ENCODE peak calls at places on chromosome 21, in five cellular contexts. One of them, this sample, is unnamed. For H3K27me3, the result is how much of the 10 kb centered on the place peaks cover.

GRCh38 chr21:14548751-14549150 is 2.6 kb upstream of the SAMSN1 start:
- DNase-seq in HCT116: no peak
- DNase-seq in ovary: no peak
- DNase-seq in cardiac muscle cell: no peak
- DNase-seq in CD8-positive, alpha-beta T cell: no peak
- DNase-seq in this sample: peak

GRCh38 chr21:46052703-46053651 is 44.9 kb upstream of the COL6A2 start:
- DNase-seq in cardiac muscle cell: no peak
- DNase-seq in HCT116: peak
- DNase-seq in CD8-positive, alpha-beta T cell: no peak
- DNase-seq in ovary: peak
- DNase-seq in this sample: no peak

GRCh38 chr21:16117851-16118592 is 388.2 kb downstream of the USP25 start:
- DNase-seq in HCT116: no peak
- DNase-seq in ovary: no peak
- DNase-seq in cardiac muscle cell: no peak
- DNase-seq in CD8-positive, alpha-beta T cell: no peak
- DNase-seq in this sample: peak

GRCh38 chr21:43824883-43825609 is 35.7 kb downstream of the RRP1 start:
- DNase-seq in CD8-positive, alpha-beta T cell: no peak
- DNase-seq in HCT116: no peak
- DNase-seq in cardiac muscle cell: no peak
- DNase-seq in ovary: no peak
- DNase-seq in this sample: no peak

GRCh38 chr21:21034046-21034445 is 35.8 kb downstream of the NCAM2 start:
- DNase-seq in cardiac muscle cell: no peak
- DNase-seq in CD8-positive, alpha-beta T cell: no peak
- DNase-seq in ovary: no peak
- DNase-seq in HCT116: no peak
- DNase-seq in this sample: no peak

GRCh38 chr21:37182222-37182621 is 84.9 kb downstream of the VPS26C start:
- DNase-seq in CD8-positive, alpha-beta T cell: no peak
- DNase-seq in ovary: no peak
- DNase-seq in cardiac muscle cell: no peak
- DNase-seq in HCT116: no peak
- DNase-seq in this sample: no peak

GRCh38 chr21:44087426-44088400 is 19.5 kb upstream of the PWP2 start:
- DNase-seq in HCT116: no peak
- DNase-seq in ovary: no peak
- DNase-seq in cardiac muscle cell: no peak
- DNase-seq in CD8-positive, alpha-beta T cell: no peak
- DNase-seq in this sample: no peak

GRCh38 chr21:39775816-39776215 is 30.8 kb downstream of the IGSF5 start:
- DNase-seq in ovary: no peak
- DNase-seq in CD8-positive, alpha-beta T cell: no peak
- DNase-seq in HCT116: no peak
- DNase-seq in cardiac muscle cell: no peak
- DNase-seq in this sample: no peak

GRCh38 chr21:46619846-46620245 is 15.0 kb upstream of the S100B start:
- DNase-seq in cardiac muscle cell: no peak
- DNase-seq in ovary: no peak
- DNase-seq in CD8-positive, alpha-beta T cell: no peak
- DNase-seq in HCT116: no peak
- DNase-seq in this sample: no peak

GRCh38 chr21:21631961-21632360 is 633.8 kb downstream of the NCAM2 start:
- DNase-seq in ovary: no peak
- DNase-seq in CD8-positive, alpha-beta T cell: no peak
- DNase-seq in cardiac muscle cell: no peak
- DNase-seq in HCT116: no peak
- DNase-seq in this sample: no peak

GRCh38 chr21:16409341-16409740 is 679.6 kb downstream of the USP25 start:
- DNase-seq in HCT116: no peak
- DNase-seq in cardiac muscle cell: no peak
- DNase-seq in ovary: no peak
- DNase-seq in CD8-positive, alpha-beta T cell: no peak
- DNase-seq in this sample: no peak

GRCh38 chr21:31193761-31194160 is 150.3 kb downstream of the TIAM1 start:
- DNase-seq in cardiac muscle cell: no peak
- DNase-seq in CD8-positive, alpha-beta T cell: no peak
- DNase-seq in HCT116: no peak
- DNase-seq in ovary: no peak
- DNase-seq in this sample: no peak

GRCh38 chr21:46124083-46124925 is 26.4 kb downstream of the COL6A2 start:
- DNase-seq in cardiac muscle cell: no peak
- DNase-seq in HCT116: no peak
- DNase-seq in CD8-positive, alpha-beta T cell: no peak
- DNase-seq in ovary: peak
- DNase-seq in this sample: no peak

GRCh38 chr21:43984905-43985689 is 27.0 kb upstream of the TRAPPC10 start:
- DNase-seq in HCT116: no peak
- DNase-seq in cardiac muscle cell: no peak
- DNase-seq in CD8-positive, alpha-beta T cell: no peak
- DNase-seq in ovary: no peak
- DNase-seq in this sample: no peak

GRCh38 chr21:34200288-34200905 is 127.0 kb downstream of the MRPS6 start:
- DNase-seq in ovary: no peak
- DNase-seq in cardiac muscle cell: no peak
- DNase-seq in HCT116: no peak
- DNase-seq in CD8-positive, alpha-beta T cell: no peak
- DNase-seq in this sample: no peak

GRCh38 chr21:46655230-46655629 is 19.8 kb downstream of the PRMT2 start:
- DNase-seq in ovary: no peak
- DNase-seq in HCT116: no peak
- DNase-seq in CD8-positive, alpha-beta T cell: no peak
- DNase-seq in cardiac muscle cell: no peak
- DNase-seq in this sample: no peak

GRCh38 chr21:45580576-45581321 is 38.5 kb upstream of the SLC19A1 start:
- DNase-seq in cardiac muscle cell: no peak
- DNase-seq in CD8-positive, alpha-beta T cell: no peak
- DNase-seq in HCT116: no peak
- DNase-seq in ovary: peak
- DNase-seq in this sample: no peak

GRCh38 chr21:21921410-21922232 is 923.4 kb downstream of the NCAM2 start:
- DNase-seq in CD8-positive, alpha-beta T cell: no peak
- DNase-seq in ovary: no peak
- DNase-seq in cardiac muscle cell: peak
- DNase-seq in HCT116: no peak
- DNase-seq in this sample: peak

GRCh38 chr21:21188513-21189188 is 190.4 kb downstream of the NCAM2 start:
- DNase-seq in CD8-positive, alpha-beta T cell: no peak
- DNase-seq in cardiac muscle cell: no peak
- DNase-seq in ovary: no peak
- DNase-seq in HCT116: no peak
- DNase-seq in this sample: no peak

GRCh38 chr21:15018382-15018781 is 46.4 kb downstream of the NRIP1 start:
- DNase-seq in CD8-positive, alpha-beta T cell: no peak
- DNase-seq in HCT116: no peak
- DNase-seq in ovary: no peak
- DNase-seq in cardiac muscle cell: no peak
- DNase-seq in this sample: no peak

GRCh38 chr21:44949161-44950015 is 9.6 kb downstream of the SLX9 start:
- DNase-seq in CD8-positive, alpha-beta T cell: peak
- DNase-seq in cardiac muscle cell: peak
- DNase-seq in ovary: peak
- DNase-seq in HCT116: peak
- DNase-seq in this sample: peak

GRCh38 chr21:32520885-32521735 is 64.2 kb downstream of the TCP10L start:
- DNase-seq in HCT116: no peak
- DNase-seq in ovary: peak
- DNase-seq in CD8-positive, alpha-beta T cell: no peak
- DNase-seq in cardiac muscle cell: no peak
- DNase-seq in this sample: peak

GRCh38 chr21:43971201-43971991 is 40.7 kb upstream of the TRAPPC10 start:
- DNase-seq in HCT116: no peak
- DNase-seq in ovary: no peak
- DNase-seq in cardiac muscle cell: no peak
- DNase-seq in CD8-positive, alpha-beta T cell: no peak
- DNase-seq in this sample: no peak

GRCh38 chr21:44708213-44708865 is 3.0 kb downstream of the TSPEAR start:
- DNase-seq in ovary: peak
- DNase-seq in CD8-positive, alpha-beta T cell: no peak
- DNase-seq in cardiac muscle cell: no peak
- DNase-seq in HCT116: no peak
- DNase-seq in this sample: no peak

GRCh38 chr21:45482899-45483821 is 59.1 kb downstream of the SLC19A1 start:
- DNase-seq in cardiac muscle cell: no peak
- DNase-seq in CD8-positive, alpha-beta T cell: peak
- DNase-seq in ovary: no peak
- DNase-seq in HCT116: no peak
- DNase-seq in this sample: no peak

GRCh38 chr21:15976807-15977206 is 247.0 kb downstream of the USP25 start:
- DNase-seq in ovary: no peak
- DNase-seq in cardiac muscle cell: peak
- DNase-seq in HCT116: no peak
- DNase-seq in CD8-positive, alpha-beta T cell: no peak
- DNase-seq in this sample: no peak

GRCh38 chr21:45336870-45337269 is 49.2 kb upstream of the POFUT2 start:
- DNase-seq in cardiac muscle cell: no peak
- DNase-seq in HCT116: no peak
- DNase-seq in CD8-positive, alpha-beta T cell: no peak
- DNase-seq in ovary: peak
- DNase-seq in this sample: no peak

GRCh38 chr21:38990424-38990794 is 184.7 kb downstream of the ETS2 start:
- DNase-seq in ovary: no peak
- DNase-seq in HCT116: no peak
- DNase-seq in CD8-positive, alpha-beta T cell: no peak
- DNase-seq in cardiac muscle cell: no peak
- DNase-seq in this sample: no peak

GRCh38 chr21:44802396-44803153 is 955 bp upstream of the UBE2G2 start:
- DNase-seq in cardiac muscle cell: peak
- DNase-seq in HCT116: no peak
- DNase-seq in ovary: no peak
- DNase-seq in CD8-positive, alpha-beta T cell: no peak
- DNase-seq in this sample: no peak

GRCh38 chr21:25931791-25932190 is 197.0 kb downstream of the GABPA start:
- DNase-seq in HCT116: no peak
- DNase-seq in ovary: no peak
- DNase-seq in CD8-positive, alpha-beta T cell: no peak
- DNase-seq in cardiac muscle cell: no peak
- DNase-seq in this sample: no peak

GRCh38 chr21:25927195-25927880 is 192.6 kb downstream of the GABPA start:
- DNase-seq in cardiac muscle cell: peak
- DNase-seq in ovary: no peak
- DNase-seq in HCT116: no peak
- DNase-seq in CD8-positive, alpha-beta T cell: no peak
- DNase-seq in this sample: no peak

GRCh38 chr21:25934130-25934529 is 199.4 kb downstream of the GABPA start:
- DNase-seq in ovary: no peak
- DNase-seq in cardiac muscle cell: no peak
- DNase-seq in HCT116: no peak
- DNase-seq in CD8-positive, alpha-beta T cell: no peak
- DNase-seq in this sample: peak

GRCh38 chr21:25925936-25926335 is 191.2 kb downstream of the GABPA start:
- DNase-seq in CD8-positive, alpha-beta T cell: no peak
- DNase-seq in ovary: no peak
- DNase-seq in cardiac muscle cell: no peak
- DNase-seq in HCT116: no peak
- DNase-seq in this sample: no peak

GRCh38 chr21:25929859-25930520 is 195.2 kb downstream of the GABPA start:
- DNase-seq in cardiac muscle cell: no peak
- DNase-seq in ovary: no peak
- DNase-seq in HCT116: no peak
- DNase-seq in CD8-positive, alpha-beta T cell: no peak
- DNase-seq in this sample: peak
- TF ChIP-seq CTCF in cardiac muscle cell: peak
- TF ChIP-seq CTCF in ovary: no peak
- TF ChIP-seq CTCF in HCT116: no peak
- TF ChIP-seq CTCF in CD8-positive, alpha-beta T cell: no peak
- TF ChIP-seq CTCF in this sample: peak

GRCh38 chr21:41733951-41734689 is 32.7 kb downstream of the RIPK4 start:
- DNase-seq in ovary: no peak
- DNase-seq in cardiac muscle cell: no peak
- DNase-seq in CD8-positive, alpha-beta T cell: no peak
- DNase-seq in HCT116: no peak
- DNase-seq in this sample: no peak
- H3K4me3 ChIP-seq in ovary: no peak
- H3K4me3 ChIP-seq in cardiac muscle cell: no peak
- H3K4me3 ChIP-seq in CD8-positive, alpha-beta T cell: no peak
- H3K4me3 ChIP-seq in HCT116: no peak
- H3K4me3 ChIP-seq in this sample: no peak

DNA sequence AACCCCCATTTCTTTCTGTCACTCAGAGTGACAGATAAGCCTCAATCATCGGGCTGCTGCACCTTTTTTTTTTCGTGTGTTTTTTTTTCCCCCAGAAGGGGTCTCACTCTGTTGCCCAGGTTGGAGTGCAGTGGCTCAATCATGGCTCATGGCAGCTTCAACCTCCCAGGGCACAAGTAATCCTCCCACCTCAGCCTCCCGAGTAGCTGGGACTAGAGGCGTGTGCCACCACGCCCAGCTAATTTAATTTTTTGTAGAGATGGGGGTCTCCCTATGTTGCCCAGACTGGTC is 1.2 kb upstream of the TMPRSS2 start:
- DNase-seq in CD8-positive, alpha-beta T cell: no peak
- DNase-seq in HCT116: no peak
- DNase-seq in ovary: no peak
- DNase-seq in cardiac muscle cell: no peak
- DNase-seq in this sample: no peak
- H3K27me3 ChIP-seq in CD8-positive, alpha-beta T cell: under half
- H3K27me3 ChIP-seq in HCT116: under half
- H3K27me3 ChIP-seq in ovary: under half
- H3K27me3 ChIP-seq in cardiac muscle cell: half or more
- H3K27me3 ChIP-seq in this sample: under half

DNA sequence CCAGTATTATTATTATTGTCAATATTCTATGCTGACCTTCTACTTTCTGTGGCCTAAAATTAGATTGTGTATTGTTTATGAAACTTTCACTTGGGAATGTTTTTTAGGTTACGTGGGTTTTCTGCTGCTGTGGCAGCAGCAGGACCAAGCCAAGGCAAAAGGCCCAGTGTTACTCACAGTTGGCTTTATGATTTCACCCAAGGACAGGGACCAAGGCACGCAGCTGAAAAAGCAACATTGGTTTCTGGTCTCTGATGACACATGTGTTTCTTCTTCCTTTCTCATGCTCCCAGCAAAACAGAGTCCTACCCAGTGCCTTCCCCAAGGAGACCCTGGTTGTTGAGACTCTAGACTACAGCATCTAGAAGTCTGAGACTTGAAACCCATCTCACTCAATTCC is 413.7 kb downstream of the SETD4 start:
- DNase-seq in cardiac muscle cell: no peak
- DNase-seq in ovary: no peak
- DNase-seq in CD8-positive, alpha-beta T cell: no peak
- DNase-seq in HCT116: no peak
- DNase-seq in this sample: no peak
- TF ChIP-seq CTCF in cardiac muscle cell: no peak
- TF ChIP-seq CTCF in ovary: no peak
- TF ChIP-seq CTCF in CD8-positive, alpha-beta T cell: no peak
- TF ChIP-seq CTCF in HCT116: no peak
- TF ChIP-seq CTCF in this sample: no peak

GRCh38 chr21:42309753-42310213 is 5.4 kb downstream of the TFF3 start:
- DNase-seq in cardiac muscle cell: peak
- DNase-seq in ovary: peak
- DNase-seq in CD8-positive, alpha-beta T cell: peak
- DNase-seq in HCT116: peak
- DNase-seq in this sample: peak
- H3K4me3 ChIP-seq in cardiac muscle cell: no peak
- H3K4me3 ChIP-seq in ovary: no peak
- H3K4me3 ChIP-seq in CD8-positive, alpha-beta T cell: no peak
- H3K4me3 ChIP-seq in HCT116: no peak
- H3K4me3 ChIP-seq in this sample: no peak